ENCODE peak calls at places on chromosome 3, in seven cellular contexts. C, K, A, Z, J, M and G are unnamed samples.

GRCh38 chr3:46289551-46289950 is 47.3 kb downstream of the CCR3 start:
- DNase-seq in C (no peak), K (no peak), A (no peak), Z (no peak), J (no peak), M (no peak), G (no peak)

GRCh38 chr3:9397911-9398714 is 698 bp downstream of the SETD5 start:
- DNase-seq in C (peak; percentile 59), K (peak; percentile 33), A (no peak), Z (peak; percentile 58), J (peak; percentile 55), M (no peak), G (peak; percentile 33)

GRCh38 chr3:125280966-125281365 is 68.4 kb upstream of the SLC12A8 start:
- DNase-seq in C (peak; percentile 37), K (no peak), A (no peak), Z (no peak), J (no peak), M (no peak), G (peak; percentile 43)

GRCh38 chr3:42081814-42082473 is 9.2 kb upstream of the TRAK1 start:
- DNase-seq in C (no peak), K (no peak), A (no peak), Z (no peak), J (no peak), M (peak; percentile 16), G (no peak)

GRCh38 chr3:168989396-168989795 is 674.1 kb downstream of the MECOM start:
- DNase-seq in C (no peak), K (no peak), A (no peak), Z (no peak), J (no peak), M (no peak), G (no peak)

GRCh38 chr3:127546517-127546916 is 44.0 kb downstream of the TPRA1 start:
- DNase-seq in C (no peak), K (no peak), A (no peak), Z (no peak), J (no peak), M (no peak), G (no peak)

GRCh38 chr3:107063351-107063750 is 313.9 kb upstream of the CCDC54 start:
- DNase-seq in C (peak; percentile 3), K (no peak), A (no peak), Z (no peak), J (no peak), M (no peak), G (no peak)

GRCh38 chr3:56323986-56324420 is 144.3 kb downstream of the ERC2 start:
- DNase-seq in C (peak; percentile 96), K (no peak), A (no peak), Z (no peak), J (no peak), M (no peak), G (no peak)

GRCh38 chr3:64238971-64239667 is 13.9 kb upstream of the PRICKLE2 start:
- DNase-seq in C (peak; percentile 97), K (peak; percentile 67), A (no peak), Z (peak; percentile 72), J (no peak), M (no peak), G (no peak)

GRCh38 chr3:157531771-157532170 is 28.6 kb upstream of the VEPH1 start:
- DNase-seq in C (no peak), K (no peak), A (no peak), Z (no peak), J (no peak), M (no peak), G (no peak)

GRCh38 chr3:176147251-176147650 is 1050.0 kb downstream of the TBL1XR1 start:
- DNase-seq in C (no peak), K (no peak), A (no peak), Z (no peak), J (no peak), M (no peak), G (peak; percentile 61)

GRCh38 chr3:42518800-42519567 is 16.5 kb downstream of the VIPR1 start:
- DNase-seq in C (no peak), K (no peak), A (no peak), Z (no peak), J (no peak), M (peak; percentile 52), G (no peak)

GRCh38 chr3:46929324-46929723 is 47.2 kb downstream of the CCDC12 start:
- DNase-seq in C (no peak), K (no peak), A (no peak), Z (no peak), J (no peak), M (no peak), G (no peak)